ENCODE peak calls at places on chromosome 17, in nine cellular contexts. Y is H4; W is NCI-H1105; K is NCI-H1417; D is GM19239; S is EL; V is NCI-H1436; X is activated CD4-positive, CD25-positive, alpha-beta regulatory T cell; B is NCI-H1092 treated with DMSO at 0.1 percent for 48 hours. I is an unnamed sample.

GRCh38 chr17:74059471-74059870 is 144.0 kb upstream of the RPL38 start:
- DNase-seq in D (no peak), S (no peak), K (peak; percentile 91), X (no peak), B (peak; percentile 93), Y (no peak), V (peak; percentile 70), W (no peak), I (peak; percentile 81)

GRCh38 chr17:41904242-41904841 is 14.4 kb downstream of the ACLY start:
- DNase-seq in S (no peak), B (no peak), V (no peak), Y (no peak), K (no peak), X (no peak), W (no peak), D (no peak), I (no peak)

GRCh38 chr17:78105551-78105950 is 23.0 kb downstream of the TMC6 start:
- DNase-seq in D (no peak), W (no peak), S (no peak), K (peak; percentile 13), B (no peak), V (no peak), X (no peak), Y (no peak), I (no peak)

GRCh38 chr17:11880714-11881113 is 116.6 kb downstream of the ZNF18 start:
- DNase-seq in X (no peak), W (peak; percentile 3), K (peak; percentile 3), D (no peak), S (no peak), V (no peak), Y (peak; percentile 23), B (peak; percentile 1), I (no peak)

GRCh38 chr17:63961355-63962207 is 11.1 kb downstream of the SCN4A start:
- DNase-seq in X (peak; percentile 15), B (no peak), S (peak; percentile 66), K (peak; percentile 28), Y (peak; percentile 38), V (no peak), D (peak; percentile 52), W (no peak), I (no peak)

GRCh38 chr17:7048968-7049367 is 5.1 kb upstream of the SLC16A11 start:
- DNase-seq in W (no peak), V (no peak), Y (peak; percentile 53), B (no peak), D (no peak), S (no peak), K (no peak), X (no peak), I (no peak)

GRCh38 chr17:52470553-52470952 is 312.0 kb upstream of the CA10 start:
- DNase-seq in K (peak; percentile 23), X (no peak), V (no peak), D (no peak), S (no peak), B (no peak), Y (no peak), W (no peak), I (no peak)

GRCh38 chr17:38917259-38917658 is 8.2 kb upstream of the LASP1NB start:
- DNase-seq in W (no peak), B (no peak), S (no peak), X (no peak), D (no peak), V (no peak), K (no peak), Y (no peak), I (no peak)

GRCh38 chr17:82241926-82242697 is 13.3 kb downstream of the SLC16A3 start:
- DNase-seq in V (no peak), B (no peak), D (no peak), S (no peak), X (no peak), K (no peak), Y (no peak), W (no peak), I (peak; percentile 30)

GRCh38 chr17:37131064-37131463 is 182.3 kb downstream of the AATF start:
- DNase-seq in V (no peak), S (peak; percentile 49), B (no peak), X (no peak), D (no peak), K (no peak), W (no peak), Y (no peak), I (no peak)

GRCh38 chr17:38915639-38915995 is 9.8 kb upstream of the LASP1NB start:
- DNase-seq in Y (no peak), S (no peak), V (no peak), D (no peak), W (no peak), B (no peak), X (no peak), K (no peak), I (no peak)

GRCh38 chr17:37512442-37513070 is 22.9 kb downstream of the DUSP14 start:
- DNase-seq in X (no peak), Y (no peak), B (no peak), K (no peak), D (no peak), S (no peak), W (no peak), V (no peak), I (peak; percentile 86)

GRCh38 chr17:28228109-28228840 is 90.7 kb upstream of the TMEM97 start:
- DNase-seq in W (no peak), D (no peak), Y (no peak), X (no peak), K (peak; percentile 66), B (no peak), S (peak; percentile 13), V (no peak), I (no peak)

GRCh38 chr17:4849011-4849536 is 15.9 kb downstream of the MINK1 start:
- DNase-seq in V (no peak), B (no peak), Y (no peak), W (no peak), X (no peak), K (no peak), D (no peak), S (peak; percentile 61), I (no peak)

I was measured in NCI-H1694 treated with DMSO at 0.1 percent for 48 hours.